ENCODE peak calls at places on chromosomes 13 and 19, in eight cellular contexts. One of them, this sample, is unnamed.

GRCh38 chr19:33905473-33905936 is 108.8 kb downstream of the KCTD15 start:
- DNase-seq in fibroblast of mammary gland: no peak
- DNase-seq in IMR-90: no peak
- DNase-seq in SK-N-SH: peak
- DNase-seq in ovary: no peak
- DNase-seq in HFF-Myc: no peak
- DNase-seq in epithelial cell of esophagus: peak
- DNase-seq in tibial artery: no peak
- DNase-seq in this sample: no peak

GRCh38 chr13:100314132-100314910 is 225.4 kb downstream of the PCCA start:
- DNase-seq in fibroblast of mammary gland: no peak
- DNase-seq in IMR-90: no peak
- DNase-seq in SK-N-SH: no peak
- DNase-seq in ovary: no peak
- DNase-seq in HFF-Myc: no peak
- DNase-seq in epithelial cell of esophagus: peak
- DNase-seq in tibial artery: no peak
- DNase-seq in this sample: no peak

GRCh38 chr13:27379694-27380596 is 44.5 kb upstream of the GTF3A start:
- DNase-seq in fibroblast of mammary gland: peak
- DNase-seq in IMR-90: peak
- DNase-seq in SK-N-SH: peak
- DNase-seq in ovary: peak
- DNase-seq in HFF-Myc: no peak
- DNase-seq in epithelial cell of esophagus: peak
- DNase-seq in tibial artery: peak
- DNase-seq in this sample: no peak

GRCh38 chr13:37534181-37534580 is 64.4 kb downstream of the POSTN start:
- DNase-seq in fibroblast of mammary gland: peak
- DNase-seq in IMR-90: peak
- DNase-seq in SK-N-SH: no peak
- DNase-seq in ovary: no peak
- DNase-seq in HFF-Myc: no peak
- DNase-seq in epithelial cell of esophagus: peak
- DNase-seq in tibial artery: no peak
- DNase-seq in this sample: no peak

GRCh38 chr19:16153582-16154336 is 10.3 kb downstream of the HSH2D start:
- DNase-seq in fibroblast of mammary gland: no peak
- DNase-seq in IMR-90: no peak
- DNase-seq in SK-N-SH: no peak
- DNase-seq in ovary: no peak
- DNase-seq in HFF-Myc: no peak
- DNase-seq in epithelial cell of esophagus: no peak
- DNase-seq in tibial artery: no peak
- DNase-seq in this sample: no peak

GRCh38 chr19:5961969-5962945 is 15.7 kb downstream of the RANBP3 start:
- DNase-seq in fibroblast of mammary gland: no peak
- DNase-seq in IMR-90: peak
- DNase-seq in SK-N-SH: no peak
- DNase-seq in ovary: no peak
- DNase-seq in HFF-Myc: no peak
- DNase-seq in epithelial cell of esophagus: peak
- DNase-seq in tibial artery: no peak
- DNase-seq in this sample: peak

GRCh38 chr19:8609210-8610040 is 1.1 kb downstream of the ADAMTS10 start:
- DNase-seq in fibroblast of mammary gland: peak
- DNase-seq in IMR-90: peak
- DNase-seq in SK-N-SH: peak
- DNase-seq in ovary: peak
- DNase-seq in HFF-Myc: no peak
- DNase-seq in epithelial cell of esophagus: no peak
- DNase-seq in tibial artery: peak
- DNase-seq in this sample: no peak

GRCh38 chr13:105979131-105979530 is 556.3 kb downstream of the EFNB2 start:
- DNase-seq in fibroblast of mammary gland: no peak
- DNase-seq in IMR-90: no peak
- DNase-seq in SK-N-SH: no peak
- DNase-seq in ovary: no peak
- DNase-seq in HFF-Myc: no peak
- DNase-seq in epithelial cell of esophagus: peak
- DNase-seq in tibial artery: no peak
- DNase-seq in this sample: no peak

GRCh38 chr19:7980635-7981121 is 24.8 kb downstream of the ELAVL1 start:
- DNase-seq in fibroblast of mammary gland: no peak
- DNase-seq in IMR-90: no peak
- DNase-seq in SK-N-SH: no peak
- DNase-seq in ovary: no peak
- DNase-seq in HFF-Myc: no peak
- DNase-seq in epithelial cell of esophagus: no peak
- DNase-seq in tibial artery: no peak
- DNase-seq in this sample: no peak

GRCh38 chr19:23403024-23403423 is 7.8 kb upstream of the ZNF91 start:
- DNase-seq in fibroblast of mammary gland: no peak
- DNase-seq in IMR-90: no peak
- DNase-seq in SK-N-SH: no peak
- DNase-seq in ovary: no peak
- DNase-seq in HFF-Myc: no peak
- DNase-seq in epithelial cell of esophagus: no peak
- DNase-seq in tibial artery: no peak
- DNase-seq in this sample: no peak

GRCh38 chr19:20077791-20078463 is at the start of gene ZNF90:
- DNase-seq in fibroblast of mammary gland: peak
- DNase-seq in IMR-90: peak
- DNase-seq in SK-N-SH: peak
- DNase-seq in ovary: peak
- DNase-seq in HFF-Myc: peak
- DNase-seq in epithelial cell of esophagus: peak
- DNase-seq in tibial artery: peak
- DNase-seq in this sample: no peak
- H3K4me3 ChIP-seq in fibroblast of mammary gland: peak
- H3K4me3 ChIP-seq in IMR-90: peak
- H3K4me3 ChIP-seq in SK-N-SH: peak
- H3K4me3 ChIP-seq in ovary: peak
- H3K4me3 ChIP-seq in HFF-Myc: peak
- H3K4me3 ChIP-seq in epithelial cell of esophagus: peak
- H3K4me3 ChIP-seq in tibial artery: peak
- H3K4me3 ChIP-seq in this sample: no peak

GRCh38 chr19:35746087-35746462 is 624 bp downstream of the PSENEN start:
- DNase-seq in fibroblast of mammary gland: no peak
- DNase-seq in IMR-90: no peak
- DNase-seq in SK-N-SH: no peak
- DNase-seq in ovary: no peak
- DNase-seq in HFF-Myc: no peak
- DNase-seq in epithelial cell of esophagus: no peak
- DNase-seq in tibial artery: no peak
- DNase-seq in this sample: no peak

GRCh38 chr19:35744688-35745327 is 410 bp downstream of the U2AF1L4 start:
- DNase-seq in fibroblast of mammary gland: peak
- DNase-seq in IMR-90: peak
- DNase-seq in SK-N-SH: peak
- DNase-seq in ovary: peak
- DNase-seq in HFF-Myc: peak
- DNase-seq in epithelial cell of esophagus: peak
- DNase-seq in tibial artery: peak
- DNase-seq in this sample: peak

GRCh38 chr19:35748106-35749020 is at the start of gene LIN37:
- DNase-seq in fibroblast of mammary gland: peak
- DNase-seq in IMR-90: peak
- DNase-seq in SK-N-SH: peak
- DNase-seq in ovary: peak
- DNase-seq in HFF-Myc: peak
- DNase-seq in epithelial cell of esophagus: peak
- DNase-seq in tibial artery: peak
- DNase-seq in this sample: peak

GRCh38 chr19:35745328-35746086 is at the start of the genes PSENEN and U2AF1L4:
- DNase-seq in fibroblast of mammary gland: peak
- DNase-seq in IMR-90: peak
- DNase-seq in SK-N-SH: peak
- DNase-seq in ovary: peak
- DNase-seq in HFF-Myc: peak
- DNase-seq in epithelial cell of esophagus: peak
- DNase-seq in tibial artery: peak
- DNase-seq in this sample: peak

DNA sequence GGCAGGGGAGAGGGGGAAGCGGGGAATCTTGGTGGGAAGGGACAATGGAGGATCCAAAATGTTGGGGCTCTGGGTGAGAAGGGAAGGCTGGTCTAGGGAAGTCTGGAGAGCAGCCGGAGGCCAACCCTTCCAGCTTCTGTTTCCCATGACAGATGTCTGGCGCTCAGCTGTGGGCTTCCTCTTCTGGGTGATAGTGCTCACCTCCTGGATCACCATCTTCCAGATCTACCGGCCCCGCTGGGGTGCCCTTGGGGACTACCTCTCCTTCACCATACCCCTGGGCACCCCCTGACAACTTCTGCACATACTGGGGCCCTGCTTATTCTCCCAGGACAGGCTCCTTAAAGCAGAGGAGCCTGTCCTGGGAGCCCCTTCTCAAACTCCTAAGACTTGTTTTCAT is 1.1 kb downstream of the PSENEN start:
- DNase-seq in fibroblast of mammary gland: no peak
- DNase-seq in IMR-90: no peak
- DNase-seq in SK-N-SH: no peak
- DNase-seq in ovary: no peak
- DNase-seq in HFF-Myc: no peak
- DNase-seq in epithelial cell of esophagus: no peak
- DNase-seq in tibial artery: no peak
- DNase-seq in this sample: no peak
- H3K4me3 ChIP-seq in fibroblast of mammary gland: peak
- H3K4me3 ChIP-seq in IMR-90: no peak
- H3K4me3 ChIP-seq in SK-N-SH: peak
- H3K4me3 ChIP-seq in ovary: no peak
- H3K4me3 ChIP-seq in HFF-Myc: peak
- H3K4me3 ChIP-seq in epithelial cell of esophagus: peak
- H3K4me3 ChIP-seq in tibial artery: peak
- H3K4me3 ChIP-seq in this sample: peak

DNA sequence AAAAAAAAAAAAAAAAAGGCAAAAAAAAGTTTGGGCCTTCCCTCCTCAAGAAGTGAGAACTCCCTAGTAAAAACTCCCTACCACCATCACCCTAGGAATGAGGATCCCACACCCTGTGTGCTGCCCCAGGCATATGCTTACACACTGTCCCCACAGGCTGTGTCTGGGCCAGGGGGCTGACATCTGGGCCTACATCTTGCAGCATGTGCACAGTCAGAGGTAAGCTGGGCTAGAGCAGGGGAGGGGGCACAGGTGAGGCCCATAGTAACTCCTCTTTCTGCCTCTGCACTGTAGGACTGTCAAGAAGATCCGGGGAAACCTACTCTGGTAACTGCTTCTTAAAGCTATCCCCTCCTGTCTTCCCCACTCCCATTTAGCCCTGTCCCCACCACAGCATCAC is 1.0 kb downstream of the HAUS5 start:
- DNase-seq in fibroblast of mammary gland: no peak
- DNase-seq in IMR-90: no peak
- DNase-seq in SK-N-SH: peak
- DNase-seq in ovary: no peak
- DNase-seq in HFF-Myc: no peak
- DNase-seq in epithelial cell of esophagus: no peak
- DNase-seq in tibial artery: no peak
- DNase-seq in this sample: no peak
- H3K4me3 ChIP-seq in fibroblast of mammary gland: no peak
- H3K4me3 ChIP-seq in IMR-90: no peak
- H3K4me3 ChIP-seq in SK-N-SH: no peak
- H3K4me3 ChIP-seq in ovary: no peak
- H3K4me3 ChIP-seq in HFF-Myc: peak
- H3K4me3 ChIP-seq in epithelial cell of esophagus: no peak
- H3K4me3 ChIP-seq in tibial artery: no peak
- H3K4me3 ChIP-seq in this sample: peak

DNA sequence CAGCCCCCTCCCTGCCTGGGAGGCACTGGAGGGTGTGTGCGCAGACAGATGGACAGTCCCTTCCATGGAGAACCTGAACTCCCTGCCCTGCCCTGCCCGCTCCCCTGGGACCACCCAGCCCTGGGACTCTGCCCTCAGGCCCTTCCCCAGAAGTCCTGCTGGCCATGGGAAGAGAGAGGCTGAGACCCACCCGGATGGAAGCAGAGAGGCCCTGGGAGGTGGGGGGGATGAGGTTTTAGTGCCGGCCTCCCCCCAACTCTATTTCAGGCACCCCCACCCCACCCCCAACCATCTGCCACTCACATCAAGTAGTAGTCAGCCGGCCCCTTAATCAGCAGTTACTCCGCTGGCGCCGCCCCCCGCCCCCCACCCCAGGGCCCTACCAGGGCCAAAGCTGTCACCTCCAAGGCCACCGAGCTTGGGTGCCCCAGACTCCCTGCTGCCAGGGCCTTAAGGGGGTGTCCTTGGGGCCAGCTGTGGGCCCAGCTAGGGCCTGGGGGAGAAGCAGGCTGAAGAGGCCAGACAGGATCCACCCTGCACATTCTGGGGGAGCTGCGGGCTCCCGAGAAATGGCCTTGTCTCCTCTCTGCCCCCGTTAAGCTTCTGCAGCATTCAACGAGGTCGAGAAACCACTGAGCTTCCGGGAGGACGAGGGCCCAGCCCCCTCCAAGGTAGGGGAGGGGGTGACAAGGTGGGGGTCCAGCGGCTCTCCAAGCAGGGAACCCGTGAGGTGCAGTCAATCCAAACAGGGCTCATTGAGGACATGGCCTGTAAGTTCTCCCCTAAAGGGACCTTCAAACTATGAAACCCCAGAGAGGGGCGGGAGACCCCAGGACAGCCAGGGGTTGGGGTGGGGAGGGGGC is 17.4 kb downstream of the NMRK2 start:
- DNase-seq in fibroblast of mammary gland: no peak
- DNase-seq in IMR-90: no peak
- DNase-seq in SK-N-SH: no peak
- DNase-seq in ovary: no peak
- DNase-seq in HFF-Myc: no peak
- DNase-seq in epithelial cell of esophagus: no peak
- DNase-seq in tibial artery: no peak
- DNase-seq in this sample: no peak
- H3K4me3 ChIP-seq in fibroblast of mammary gland: no peak
- H3K4me3 ChIP-seq in IMR-90: no peak
- H3K4me3 ChIP-seq in SK-N-SH: no peak
- H3K4me3 ChIP-seq in ovary: no peak
- H3K4me3 ChIP-seq in HFF-Myc: no peak
- H3K4me3 ChIP-seq in epithelial cell of esophagus: no peak
- H3K4me3 ChIP-seq in tibial artery: peak
- H3K4me3 ChIP-seq in this sample: no peak

GRCh38 chr19:45403272-45403671 is 1.6 kb downstream of the PPP1R13L start:
- DNase-seq in fibroblast of mammary gland: no peak
- DNase-seq in IMR-90: no peak
- DNase-seq in SK-N-SH: no peak
- DNase-seq in ovary: no peak
- DNase-seq in HFF-Myc: no peak
- DNase-seq in epithelial cell of esophagus: no peak
- DNase-seq in tibial artery: no peak
- DNase-seq in this sample: no peak
- H3K4me3 ChIP-seq in fibroblast of mammary gland: no peak
- H3K4me3 ChIP-seq in IMR-90: no peak
- H3K4me3 ChIP-seq in SK-N-SH: peak
- H3K4me3 ChIP-seq in ovary: no peak
- H3K4me3 ChIP-seq in HFF-Myc: no peak
- H3K4me3 ChIP-seq in epithelial cell of esophagus: peak
- H3K4me3 ChIP-seq in tibial artery: peak
- H3K4me3 ChIP-seq in this sample: no peak